ENCODE peak calls at places on chromosomes 5 and 9, in ten cellular contexts. One of them, this sample, is unnamed.

GRCh38 chr9:38068866-38069628 is at the start of gene SHB:
- DNase-seq in AG04450: no peak
- DNase-seq in HCT116: no peak
- DNase-seq in cardiac fibroblast: peak; percentile 66
- DNase-seq in brain microvascular endothelial cell: peak; percentile 43
- DNase-seq in suprapubic skin: peak; percentile 88
- DNase-seq in colonic mucosa: peak; percentile 81
- DNase-seq in Peyer's patch: peak; percentile 94
- DNase-seq in tibial artery: peak; percentile 90
- DNase-seq in dorsolateral prefrontal cortex: peak; percentile 76
- DNase-seq in this sample: no peak

GRCh38 chr5:107670028-107670926 is 460 bp downstream of the EFNA5 start:
- DNase-seq in dorsolateral prefrontal cortex: no peak
- DNase-seq in AG04450: no peak
- DNase-seq in Peyer's patch: peak; percentile 50
- DNase-seq in cardiac fibroblast: peak; percentile 47
- DNase-seq in HCT116: no peak
- DNase-seq in brain microvascular endothelial cell: peak; percentile 20
- DNase-seq in colonic mucosa: peak; percentile 40
- DNase-seq in suprapubic skin: peak; percentile 80
- DNase-seq in tibial artery: peak; percentile 67
- DNase-seq in this sample: no peak

GRCh38 chr9:107711528-107711927 is 222.0 kb upstream of the KLF4 start:
- DNase-seq in brain microvascular endothelial cell: peak; percentile 54
- DNase-seq in Peyer's patch: peak; percentile 82
- DNase-seq in AG04450: peak; percentile 73
- DNase-seq in tibial artery: no peak
- DNase-seq in colonic mucosa: peak; percentile 89
- DNase-seq in dorsolateral prefrontal cortex: no peak
- DNase-seq in HCT116: peak; percentile 88
- DNase-seq in cardiac fibroblast: peak; percentile 94
- DNase-seq in suprapubic skin: no peak
- DNase-seq in this sample: peak; percentile 50

GRCh38 chr5:31809037-31809910 is 170.3 kb downstream of the PDZD2 start:
- DNase-seq in suprapubic skin: no peak
- DNase-seq in brain microvascular endothelial cell: peak; percentile 74
- DNase-seq in cardiac fibroblast: peak; percentile 78
- DNase-seq in colonic mucosa: peak; percentile 45
- DNase-seq in AG04450: peak; percentile 32
- DNase-seq in tibial artery: peak; percentile 80
- DNase-seq in Peyer's patch: peak; percentile 57
- DNase-seq in HCT116: peak; percentile 68
- DNase-seq in dorsolateral prefrontal cortex: peak; percentile 92
- DNase-seq in this sample: peak; percentile 50

GRCh38 chr9:126788631-126789349 is 16.1 kb upstream of the ZBTB43 start:
- DNase-seq in Peyer's patch: no peak
- DNase-seq in cardiac fibroblast: peak; percentile 19
- DNase-seq in brain microvascular endothelial cell: peak; percentile 47
- DNase-seq in tibial artery: no peak
- DNase-seq in dorsolateral prefrontal cortex: no peak
- DNase-seq in HCT116: no peak
- DNase-seq in AG04450: no peak
- DNase-seq in suprapubic skin: no peak
- DNase-seq in colonic mucosa: no peak
- DNase-seq in this sample: no peak

GRCh38 chr5:174292348-174292747 is 246.8 kb downstream of the NSG2 start:
- DNase-seq in dorsolateral prefrontal cortex: no peak
- DNase-seq in Peyer's patch: no peak
- DNase-seq in colonic mucosa: no peak
- DNase-seq in brain microvascular endothelial cell: no peak
- DNase-seq in HCT116: peak; percentile 75
- DNase-seq in tibial artery: no peak
- DNase-seq in suprapubic skin: no peak
- DNase-seq in AG04450: no peak
- DNase-seq in cardiac fibroblast: no peak
- DNase-seq in this sample: no peak

GRCh38 chr9:135338546-135338945 is 141.0 kb upstream of the PPP1R26 start:
- DNase-seq in cardiac fibroblast: no peak
- DNase-seq in dorsolateral prefrontal cortex: peak; percentile 17
- DNase-seq in brain microvascular endothelial cell: no peak
- DNase-seq in AG04450: no peak
- DNase-seq in colonic mucosa: no peak
- DNase-seq in suprapubic skin: peak; percentile 62
- DNase-seq in Peyer's patch: peak; percentile 43
- DNase-seq in HCT116: no peak
- DNase-seq in tibial artery: no peak
- DNase-seq in this sample: no peak

GRCh38 chr5:159619826-159620225 is 289.5 kb upstream of the IL12B start:
- DNase-seq in Peyer's patch: no peak
- DNase-seq in cardiac fibroblast: no peak
- DNase-seq in HCT116: no peak
- DNase-seq in colonic mucosa: no peak
- DNase-seq in brain microvascular endothelial cell: no peak
- DNase-seq in tibial artery: no peak
- DNase-seq in dorsolateral prefrontal cortex: peak; percentile 70
- DNase-seq in suprapubic skin: no peak
- DNase-seq in AG04450: no peak
- DNase-seq in this sample: no peak

GRCh38 chr5:59189482-59189881 is 606.6 kb downstream of the RAB3C start:
- DNase-seq in HCT116: no peak
- DNase-seq in colonic mucosa: no peak
- DNase-seq in Peyer's patch: no peak
- DNase-seq in tibial artery: no peak
- DNase-seq in suprapubic skin: no peak
- DNase-seq in AG04450: no peak
- DNase-seq in brain microvascular endothelial cell: no peak
- DNase-seq in cardiac fibroblast: peak; percentile 63
- DNase-seq in dorsolateral prefrontal cortex: no peak
- DNase-seq in this sample: no peak

GRCh38 chr5:145101246-145101645 is 733.9 kb downstream of the PRELID2 start:
- DNase-seq in dorsolateral prefrontal cortex: no peak
- DNase-seq in cardiac fibroblast: no peak
- DNase-seq in HCT116: peak; percentile 2
- DNase-seq in AG04450: no peak
- DNase-seq in colonic mucosa: no peak
- DNase-seq in tibial artery: no peak
- DNase-seq in brain microvascular endothelial cell: no peak
- DNase-seq in suprapubic skin: no peak
- DNase-seq in Peyer's patch: no peak
- DNase-seq in this sample: no peak

GRCh38 chr9:86282979-86283535 is 719 bp upstream of the ISCA1 start:
- DNase-seq in tibial artery: peak; percentile 73
- DNase-seq in brain microvascular endothelial cell: peak; percentile 79
- DNase-seq in colonic mucosa: no peak
- DNase-seq in cardiac fibroblast: peak; percentile 83
- DNase-seq in HCT116: no peak
- DNase-seq in AG04450: peak; percentile 52
- DNase-seq in dorsolateral prefrontal cortex: peak; percentile 36
- DNase-seq in Peyer's patch: no peak
- DNase-seq in suprapubic skin: no peak
- DNase-seq in this sample: no peak

GRCh38 chr5:40736103-40736875 is 19.5 kb downstream of the TTC33 start:
- DNase-seq in colonic mucosa: no peak
- DNase-seq in HCT116: peak; percentile 50
- DNase-seq in tibial artery: no peak
- DNase-seq in Peyer's patch: no peak
- DNase-seq in AG04450: no peak
- DNase-seq in suprapubic skin: no peak
- DNase-seq in brain microvascular endothelial cell: peak; percentile 57
- DNase-seq in dorsolateral prefrontal cortex: no peak
- DNase-seq in cardiac fibroblast: peak; percentile 70
- DNase-seq in this sample: no peak

GRCh38 chr5:43019615-43020293 is 20.4 kb downstream of the ANXA2R start:
- DNase-seq in HCT116: peak; percentile 87
- DNase-seq in Peyer's patch: peak; percentile 76
- DNase-seq in dorsolateral prefrontal cortex: no peak
- DNase-seq in brain microvascular endothelial cell: peak; percentile 85
- DNase-seq in colonic mucosa: peak; percentile 79
- DNase-seq in AG04450: no peak
- DNase-seq in suprapubic skin: no peak
- DNase-seq in tibial artery: no peak
- DNase-seq in cardiac fibroblast: peak; percentile 85
- DNase-seq in this sample: no peak
- H3K4me3 ChIP-seq in HCT116: peak overlapping the region; percentile 67
- H3K4me3 ChIP-seq in Peyer's patch: peak overlapping the region; percentile 63
- H3K4me3 ChIP-seq in dorsolateral prefrontal cortex: peak overlapping the region; percentile 57
- H3K4me3 ChIP-seq in brain microvascular endothelial cell: peak overlapping the region; percentile 66
- H3K4me3 ChIP-seq in colonic mucosa: peak overlapping the region; percentile 55
- H3K4me3 ChIP-seq in AG04450: peak overlapping the region; percentile 68
- H3K4me3 ChIP-seq in suprapubic skin: peak overlapping the region; percentile 57
- H3K4me3 ChIP-seq in tibial artery: peak overlapping the region; percentile 58
- H3K4me3 ChIP-seq in cardiac fibroblast: peak overlapping the region; percentile 51
- H3K4me3 ChIP-seq in this sample: peak overlapping the region; percentile 47

DNA sequence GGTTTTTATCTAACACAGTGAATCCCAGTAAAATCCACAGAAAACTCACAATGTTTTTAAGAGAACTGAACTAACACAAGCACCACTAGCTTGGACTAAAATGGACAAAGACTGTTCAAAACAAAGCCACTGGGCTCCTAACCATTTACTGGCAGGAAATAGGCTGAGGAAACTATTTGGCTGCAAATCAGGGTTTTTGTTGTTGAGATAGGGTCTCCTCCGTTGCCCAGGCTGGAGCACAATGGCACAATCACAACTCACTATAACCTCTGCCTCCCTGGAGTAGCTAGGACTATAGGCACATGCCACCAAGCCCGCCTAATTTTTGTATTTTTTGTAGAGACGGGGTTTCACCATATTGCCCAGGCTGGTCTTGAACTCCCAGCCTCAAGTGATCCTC is 99.7 kb downstream of the THBS4 start:
- DNase-seq in brain microvascular endothelial cell: no peak
- DNase-seq in tibial artery: no peak
- DNase-seq in colonic mucosa: no peak
- DNase-seq in cardiac fibroblast: peak; percentile 32
- DNase-seq in suprapubic skin: no peak
- DNase-seq in dorsolateral prefrontal cortex: no peak
- DNase-seq in HCT116: no peak
- DNase-seq in Peyer's patch: no peak
- DNase-seq in AG04450: no peak
- DNase-seq in this sample: no peak
- H3K4me3 ChIP-seq in brain microvascular endothelial cell: no peak overlapping the region
- H3K4me3 ChIP-seq in tibial artery: no peak overlapping the region
- H3K4me3 ChIP-seq in colonic mucosa: no peak overlapping the region
- H3K4me3 ChIP-seq in cardiac fibroblast: no peak overlapping the region
- H3K4me3 ChIP-seq in suprapubic skin: no peak overlapping the region
- H3K4me3 ChIP-seq in dorsolateral prefrontal cortex: no peak overlapping the region
- H3K4me3 ChIP-seq in HCT116: no peak overlapping the region
- H3K4me3 ChIP-seq in Peyer's patch: no peak overlapping the region
- H3K4me3 ChIP-seq in AG04450: no peak overlapping the region
- H3K4me3 ChIP-seq in this sample: no peak overlapping the region

DNA sequence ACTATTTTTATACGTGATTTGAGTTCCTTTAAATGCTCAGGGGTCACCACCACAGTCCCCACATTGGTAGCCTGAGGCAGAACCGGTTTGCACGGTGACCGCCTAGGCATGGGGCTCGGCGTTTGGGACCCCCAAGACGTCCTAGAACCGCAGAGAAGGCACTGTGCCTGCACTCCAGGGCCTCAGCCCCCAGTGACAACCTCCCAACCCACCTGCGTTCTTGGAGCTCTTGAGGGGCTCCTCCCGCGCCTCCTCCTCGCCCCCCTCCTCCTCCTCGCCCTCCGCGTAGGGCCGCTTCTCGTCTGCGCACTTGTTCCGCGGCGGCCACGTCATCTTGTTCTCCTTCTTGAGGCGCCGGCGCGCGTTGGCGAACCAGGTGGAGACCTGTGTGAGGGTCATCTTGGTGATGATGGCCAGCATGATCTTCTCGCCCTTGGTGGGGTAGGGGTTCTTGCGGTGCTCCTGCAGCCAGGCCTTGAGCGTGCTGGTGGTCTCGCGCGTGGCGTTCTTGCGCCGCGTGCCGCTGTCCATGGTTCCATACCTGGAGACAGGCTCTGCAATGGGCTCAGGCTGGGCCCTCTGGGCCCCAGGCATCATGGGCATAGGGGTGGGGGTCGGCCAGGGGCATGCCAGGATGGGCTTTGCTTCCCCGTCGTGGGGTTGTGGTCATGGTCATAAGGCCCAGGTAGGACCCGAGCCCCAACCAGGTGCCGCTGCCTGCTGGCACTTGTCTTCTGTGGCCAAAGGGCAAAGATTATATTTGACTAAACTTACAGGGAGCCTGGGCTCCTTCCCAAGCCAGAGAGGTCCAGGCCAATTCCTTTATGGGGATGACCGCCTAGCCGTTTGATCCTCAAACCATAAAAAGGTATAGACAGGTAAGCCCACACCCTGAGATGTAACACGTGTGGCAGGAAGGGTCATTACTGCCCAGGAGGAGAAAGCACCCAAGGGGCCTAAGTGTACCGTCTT is 3.1 kb downstream of the IRX4 start:
- DNase-seq in HCT116: no peak
- DNase-seq in AG04450: no peak
- DNase-seq in brain microvascular endothelial cell: no peak
- DNase-seq in colonic mucosa: no peak
- DNase-seq in Peyer's patch: no peak
- DNase-seq in cardiac fibroblast: no peak
- DNase-seq in dorsolateral prefrontal cortex: no peak
- DNase-seq in suprapubic skin: no peak
- DNase-seq in tibial artery: no peak
- DNase-seq in this sample: no peak
- H3K4me3 ChIP-seq in HCT116: no peak overlapping the region
- H3K4me3 ChIP-seq in AG04450: no peak overlapping the region
- H3K4me3 ChIP-seq in brain microvascular endothelial cell: no peak overlapping the region
- H3K4me3 ChIP-seq in colonic mucosa: no peak overlapping the region
- H3K4me3 ChIP-seq in Peyer's patch: no peak overlapping the region
- H3K4me3 ChIP-seq in cardiac fibroblast: no peak overlapping the region
- H3K4me3 ChIP-seq in dorsolateral prefrontal cortex: no peak overlapping the region
- H3K4me3 ChIP-seq in suprapubic skin: no peak overlapping the region
- H3K4me3 ChIP-seq in tibial artery: no peak overlapping the region
- H3K4me3 ChIP-seq in this sample: no peak overlapping the region

GRCh38 chr9:89999176-89999533 is 394.3 kb downstream of the GADD45G start:
- DNase-seq in HCT116: no peak
- DNase-seq in tibial artery: no peak
- DNase-seq in cardiac fibroblast: no peak
- DNase-seq in brain microvascular endothelial cell: no peak
- DNase-seq in dorsolateral prefrontal cortex: no peak
- DNase-seq in colonic mucosa: peak; percentile 74
- DNase-seq in Peyer's patch: peak; percentile 75
- DNase-seq in AG04450: no peak
- DNase-seq in suprapubic skin: no peak
- DNase-seq in this sample: peak; percentile 94

GRCh38 chr9:90002299-90003045 is 397.7 kb downstream of the GADD45G start:
- DNase-seq in cardiac fibroblast: no peak
- DNase-seq in brain microvascular endothelial cell: no peak
- DNase-seq in dorsolateral prefrontal cortex: no peak
- DNase-seq in suprapubic skin: peak; percentile 45
- DNase-seq in Peyer's patch: no peak
- DNase-seq in tibial artery: no peak
- DNase-seq in colonic mucosa: no peak
- DNase-seq in AG04450: no peak
- DNase-seq in HCT116: no peak
- DNase-seq in this sample: no peak

GRCh38 chr9:90000925-90001324 is 396.1 kb downstream of the GADD45G start:
- DNase-seq in cardiac fibroblast: no peak
- DNase-seq in AG04450: no peak
- DNase-seq in colonic mucosa: no peak
- DNase-seq in dorsolateral prefrontal cortex: no peak
- DNase-seq in HCT116: no peak
- DNase-seq in suprapubic skin: no peak
- DNase-seq in Peyer's patch: no peak
- DNase-seq in tibial artery: no peak
- DNase-seq in brain microvascular endothelial cell: no peak
- DNase-seq in this sample: no peak

GRCh38 chr9:90001756-90002155 is 396.9 kb downstream of the GADD45G start:
- DNase-seq in HCT116: no peak
- DNase-seq in AG04450: no peak
- DNase-seq in colonic mucosa: no peak
- DNase-seq in cardiac fibroblast: no peak
- DNase-seq in dorsolateral prefrontal cortex: no peak
- DNase-seq in brain microvascular endothelial cell: no peak
- DNase-seq in Peyer's patch: no peak
- DNase-seq in suprapubic skin: peak; percentile 35
- DNase-seq in tibial artery: no peak
- DNase-seq in this sample: no peak

GRCh38 chr9:89999534-90000370 is 394.9 kb downstream of the GADD45G start:
- DNase-seq in Peyer's patch: peak; percentile 93
- DNase-seq in HCT116: no peak
- DNase-seq in brain microvascular endothelial cell: peak; percentile 40
- DNase-seq in tibial artery: peak; percentile 96
- DNase-seq in cardiac fibroblast: peak; percentile 50
- DNase-seq in dorsolateral prefrontal cortex: no peak
- DNase-seq in suprapubic skin: no peak
- DNase-seq in AG04450: no peak
- DNase-seq in colonic mucosa: peak; percentile 90
- DNase-seq in this sample: peak; percentile 92
- H3K4me3 ChIP-seq in Peyer's patch: peak overlapping the region; percentile 32
- H3K4me3 ChIP-seq in HCT116: no peak overlapping the region
- H3K4me3 ChIP-seq in brain microvascular endothelial cell: peak overlapping the region; percentile 12
- H3K4me3 ChIP-seq in tibial artery: peak overlapping the region; percentile 15
- H3K4me3 ChIP-seq in cardiac fibroblast: peak overlapping the region; percentile 9
- H3K4me3 ChIP-seq in dorsolateral prefrontal cortex: no peak overlapping the region
- H3K4me3 ChIP-seq in suprapubic skin: peak overlapping the region; percentile 27
- H3K4me3 ChIP-seq in AG04450: peak overlapping the region; percentile 35
- H3K4me3 ChIP-seq in colonic mucosa: peak overlapping the region; percentile 4
- H3K4me3 ChIP-seq in this sample: peak overlapping the region; percentile 12

This sample was measured in LNCaP clone FGC.